ENCODE peak calls at places on chromosomes 16 and 17, in eight cellular contexts. C is naive thymus-derived CD8-positive, alpha-beta T cell; J is smooth muscle cell of the brain vasculature; I is COR-L47; Y is effector CD4-positive, alpha-beta T cell; N is left colon; D is HuH-7.5; Z is progenitor cell of endocrine pancreas. F is an unnamed sample.

GRCh38 chr16:79379083-79379482 is 221.5 kb downstream of the MAF start:
- DNase-seq in C (no peak), J (no peak), I (no peak), Y (no peak), N (no peak), D (no peak), Z (no peak), F (no peak)

GRCh38 chr16:2835638-2836493 is 5.8 kb downstream of the ZG16B start:
- DNase-seq in C (no peak), J (no peak), I (no peak), Y (no peak), N (no peak), D (no peak), Z (no peak), F (no peak)

GRCh38 chr16:69941251-69942098 is 9.7 kb upstream of the CLEC18A start:
- DNase-seq in C (no peak), J (no peak), I (no peak), Y (no peak), N (no peak), D (no peak), Z (no peak), F (no peak)

GRCh38 chr17:48647103-48647963 is 21.2 kb upstream of the HOXB9 start:
- DNase-seq in C (no peak), J (no peak), I (peak), Y (no peak), N (peak), D (no peak), Z (no peak), F (no peak)

GRCh38 chr16:23296994-23297393 is 5.1 kb upstream of the SCNN1B start:
- DNase-seq in C (no peak), J (no peak), I (peak), Y (no peak), N (no peak), D (peak), Z (no peak), F (no peak)

GRCh38 chr17:4523946-4524345 is 25.3 kb downstream of the SPNS2 start:
- DNase-seq in C (no peak), J (no peak), I (no peak), Y (no peak), N (no peak), D (no peak), Z (no peak), F (no peak)

GRCh38 chr16:20898938-20899502 is 1.1 kb downstream of the DCUN1D3 start:
- DNase-seq in C (no peak), J (no peak), I (no peak), Y (no peak), N (no peak), D (no peak), Z (no peak), F (no peak)

GRCh38 chr17:73506470-73507435 is 137.5 kb downstream of the SDK2 start:
- DNase-seq in C (no peak), J (no peak), I (peak), Y (no peak), N (no peak), D (no peak), Z (no peak), F (no peak)

GRCh38 chr17:58333396-58334207 is 5.0 kb upstream of the TSPOAP1 start:
- DNase-seq in C (no peak), J (no peak), I (no peak), Y (no peak), N (no peak), D (no peak), Z (no peak), F (no peak)

GRCh38 chr16:11370084-11370931 is 25.0 kb downstream of the RMI2 start:
- DNase-seq in C (no peak), J (no peak), I (no peak), Y (no peak), N (no peak), D (no peak), Z (no peak), F (no peak)

F was measured in T follicular helper cell.